ENCODE peak calls at places on chromosomes 11 and 22, in eight cellular contexts. L is uterus, U is nephron progenitor cell, X is neural crest cell, E is H9, J is neural progenitor cell, H is Caco-2, S is NB4. N is an unnamed sample.

GRCh38 chr22:43260346-43260745 is 73.4 kb upstream of the TTLL12 start:
- DNase-seq in L (no peak), U (no peak), X (no peak), E (peak; percentile 44), J (no peak), H (no peak), S (no peak), N (no peak)

GRCh38 chr11:65633390-65634139 is 4.3 kb upstream of the SIPA1 start:
- DNase-seq in L (no peak), U (no peak), X (no peak), E (no peak), J (no peak), H (no peak), S (no peak), N (no peak)

GRCh38 chr22:33832558-33833151 is 87.6 kb downstream of the LARGE1 start:
- DNase-seq in L (no peak), U (no peak), X (no peak), E (no peak), J (no peak), H (no peak), S (no peak), N (no peak)

GRCh38 chr11:101523634-101524260 is 60.1 kb downstream of the TRPC6 start:
- DNase-seq in L (no peak), U (no peak), X (no peak), E (no peak), J (no peak), H (no peak), S (no peak), N (no peak)

GRCh38 chr11:7604331-7604973 is 68.8 kb downstream of the CYB5R2 start:
- DNase-seq in L (no peak), U (peak; percentile 8), X (no peak), E (no peak), J (no peak), H (peak; percentile 50), S (no peak), N (no peak)

GRCh38 chr11:78465169-78465942 is 47.7 kb upstream of the GAB2 start:
- DNase-seq in L (no peak), U (no peak), X (no peak), E (no peak), J (no peak), H (no peak), S (no peak), N (no peak)

GRCh38 chr11:117075186-117075585 is 23.0 kb downstream of the SIK3 start:
- DNase-seq in L (no peak), U (no peak), X (no peak), E (no peak), J (no peak), H (no peak), S (peak; percentile 44), N (no peak)

GRCh38 chr11:93587858-93588581 is 44.8 kb upstream of the SMCO4 start:
- DNase-seq in L (no peak), U (no peak), X (no peak), E (no peak), J (no peak), H (no peak), S (no peak), N (no peak)

GRCh38 chr22:42553475-42554361 is at the start of gene SERHL2:
- DNase-seq in L (peak; percentile 90), U (peak; percentile 99), X (peak; percentile 94), E (peak; percentile 98), J (peak; percentile 93), H (peak; percentile 89), S (peak; percentile 76), N (peak; percentile 82)

GRCh38 chr11:130049260-130049659 is 20.4 kb upstream of the APLP2 start:
- DNase-seq in L (no peak), U (no peak), X (no peak), E (no peak), J (no peak), H (no peak), S (peak; percentile 94), N (peak; percentile 58)

GRCh38 chr22:46585340-46586122 is 34.7 kb upstream of the GRAMD4 start:
- DNase-seq in L (no peak), U (no peak), X (no peak), E (peak; percentile 21), J (peak; percentile 1), H (no peak), S (no peak), N (no peak)

GRCh38 chr11:122215244-122215992 is 99.4 kb upstream of the BLID start:
- DNase-seq in L (peak; percentile 63), U (peak; percentile 80), X (peak; percentile 66), E (peak; percentile 84), J (peak; percentile 82), H (peak; percentile 68), S (peak; percentile 70), N (peak; percentile 51)

GRCh38 chr11:65493367-65494176 is 5.3 kb upstream of the MALAT1 start:
- DNase-seq in L (peak; percentile 86), U (no peak), X (no peak), E (peak; percentile 57), J (peak; percentile 78), H (peak; percentile 85), S (peak; percentile 7), N (no peak)

GRCh38 chr11:2213890-2214526 is 42.4 kb upstream of the TH start:
- DNase-seq in L (no peak), U (no peak), X (no peak), E (no peak), J (no peak), H (no peak), S (no peak), N (no peak)

GRCh38 chr22:43481528-43482309 is 69.9 kb downstream of the MPPED1 start:
- DNase-seq in L (no peak), U (no peak), X (no peak), E (no peak), J (peak; percentile 29), H (no peak), S (peak; percentile 58), N (no peak)

GRCh38 chr11:12286606-12287005 is 90.8 kb upstream of the PARVA start:
- DNase-seq in L (no peak), U (no peak), X (no peak), E (no peak), J (no peak), H (no peak), S (no peak), N (no peak)

GRCh38 chr22:22168190-22168940 is 76.2 kb upstream of the VPREB1 start:
- DNase-seq in L (no peak), U (no peak), X (no peak), E (peak; percentile 37), J (peak; percentile 30), H (peak; percentile 67), S (peak; percentile 24), N (no peak)

GRCh38 chr22:36373258-36373579 is 14.5 kb downstream of the MYH9 start:
- DNase-seq in L (no peak), U (no peak), X (no peak), E (no peak), J (no peak), H (no peak), S (peak; percentile 92), N (peak; percentile 81)

GRCh38 chr22:33656808-33657628 is 263.3 kb downstream of the LARGE1 start:
- DNase-seq in L (peak; percentile 35), U (no peak), X (no peak), E (no peak), J (no peak), H (no peak), S (no peak), N (no peak)

GRCh38 chr11:73246303-73246702 is 25.8 kb upstream of the P2RY6 start:
- DNase-seq in L (no peak), U (no peak), X (no peak), E (peak; percentile 0), J (no peak), H (no peak), S (no peak), N (no peak)

GRCh38 chr11:70482529-70482917 is 84.2 kb downstream of the CTTN start:
- DNase-seq in L (no peak), U (no peak), X (no peak), E (no peak), J (no peak), H (no peak), S (no peak), N (no peak)

DNA sequence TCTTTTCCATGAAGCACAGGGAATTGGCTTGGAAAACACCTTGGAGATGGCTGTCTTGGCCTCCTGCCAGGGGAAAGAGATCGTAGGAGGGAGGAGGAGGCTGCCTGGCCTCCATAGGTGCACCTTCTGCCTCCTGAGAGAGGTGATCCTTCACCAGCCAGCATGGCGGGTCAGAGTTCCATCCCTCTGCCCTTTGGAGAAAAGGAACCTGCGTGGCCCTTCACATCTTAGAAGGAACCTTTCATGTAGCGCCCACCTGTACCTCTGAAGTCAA is 58.2 kb upstream of the DRD2 start:
- DNase-seq in L (no peak), U (no peak), X (no peak), E (no peak), J (no peak), H (no peak), S (no peak), N (no peak)
- TF ChIP-seq CTCF in L (no peak), U (no peak), X (no peak), E (no peak), J (no peak), H (no peak), S (no peak), N (no peak)

GRCh38 chr11:132576706-132577105 is 955.6 kb downstream of the OPCML start:
- DNase-seq in L (no peak), U (no peak), X (no peak), E (peak; percentile 57), J (peak; percentile 24), H (peak; percentile 64), S (no peak), N (no peak)
- TF ChIP-seq CTCF in L (no peak), U (no peak), X (no peak), E (no peak), J (no peak), H (no peak), S (no peak), N (no peak)

DNA sequence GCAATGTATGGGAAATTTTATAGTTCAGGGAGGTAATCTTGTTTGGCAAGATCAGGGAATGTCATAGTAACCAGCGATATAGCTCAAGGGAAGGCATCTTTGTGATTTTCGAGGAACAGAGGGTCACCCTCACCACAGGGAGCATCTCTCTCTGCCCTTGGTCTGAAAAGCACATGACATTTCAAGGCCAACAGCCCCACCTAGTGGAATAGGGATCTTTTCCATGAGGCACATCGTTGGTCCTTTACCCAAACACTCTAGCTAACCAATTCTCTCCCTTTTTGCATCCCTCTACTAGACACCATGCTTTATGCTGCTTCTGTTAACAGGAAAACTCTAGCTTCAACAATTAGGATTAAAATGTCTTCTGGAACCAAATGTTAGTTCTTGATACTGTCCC is 179.0 kb downstream of the GRM5 start:
- DNase-seq in L (no peak), U (peak; percentile 42), X (peak; percentile 54), E (peak; percentile 43), J (peak; percentile 70), H (peak; percentile 57), S (peak; percentile 66), N (no peak)
- TF ChIP-seq CTCF in L (no peak), U (peak; percentile 31), X (peak; percentile 63), E (peak; percentile 82), J (peak; percentile 62), H (peak; percentile 49), S (peak; percentile 61), N (no peak)

DNA sequence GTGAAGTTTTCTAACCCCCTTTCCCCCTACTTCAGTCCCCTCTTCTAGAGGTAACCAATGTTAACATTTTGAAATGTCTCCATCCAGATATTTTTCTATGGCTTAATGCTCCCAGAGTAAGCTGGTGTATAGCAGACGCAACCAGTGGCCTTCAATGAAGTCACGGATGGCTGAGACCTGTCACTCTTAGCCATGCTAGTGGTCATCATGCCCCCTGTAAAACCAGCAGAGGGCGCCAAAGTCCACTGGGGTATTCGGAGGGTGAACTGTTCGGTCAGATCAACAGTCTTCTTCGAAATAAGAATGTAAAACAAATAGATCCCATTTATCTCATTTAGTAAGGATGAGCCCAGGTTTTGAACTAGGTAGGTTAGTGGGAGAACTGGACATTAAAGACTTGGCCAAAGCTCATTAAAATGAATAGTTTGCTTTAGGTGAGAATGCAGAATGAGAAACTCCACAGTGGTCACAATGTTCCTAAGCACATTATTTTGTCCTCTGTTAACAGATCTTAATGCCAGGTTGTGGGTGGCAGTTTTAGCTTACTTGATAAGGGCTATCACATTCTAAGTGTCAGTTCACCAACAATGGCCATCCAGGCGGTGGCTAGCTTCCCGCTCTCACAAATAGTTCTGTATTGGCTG is 8.6 kb upstream of the MMP8 start:
- DNase-seq in L (no peak), U (peak; percentile 65), X (peak; percentile 40), E (peak; percentile 79), J (peak; percentile 83), H (peak; percentile 89), S (peak; percentile 70), N (peak; percentile 65)
- TF ChIP-seq CTCF in L (no peak), U (peak; percentile 71), X (peak; percentile 76), E (peak; percentile 95), J (peak; percentile 91), H (peak; percentile 99), S (peak; percentile 94), N (peak; percentile 89)

N was measured in CD14-positive monocyte.